ENCODE peak calls at places on chromosomes 6 and 20, in five cellular contexts. B is NB4; Q is BJ; S is activated T-cell treated with anti-CD3 and anti-CD28 coated beads, Interleukin-2, amount 50 U/mL, for 72 hours; H is GM04504. F is an unnamed sample.

GRCh38 chr6:133466666-133467065 is 225.5 kb downstream of the EYA4 start:
- DNase-seq in H (no peak), S (no peak), B (no peak), Q (no peak), F (no peak)

GRCh38 chr20:16595376-16595775 is 22.1 kb upstream of the KIF16B start:
- DNase-seq in S (no peak), Q (no peak), B (no peak), H (no peak), F (no peak)

GRCh38 chr6:71544028-71544427 is 255.4 kb downstream of the OGFRL1 start:
- DNase-seq in B (no peak), H (no peak), Q (peak), S (no peak), F (no peak)

GRCh38 chr20:51062065-51062464 is 39.2 kb upstream of the KCNG1 start:
- DNase-seq in Q (no peak), H (no peak), B (peak), S (peak), F (no peak)

GRCh38 chr6:47016236-47016635 is 25.9 kb downstream of the ADGRF1 start:
- DNase-seq in S (no peak), H (no peak), B (no peak), Q (no peak), F (no peak)

GRCh38 chr20:57661201-57662027 is 41.2 kb upstream of the ZBP1 start:
- DNase-seq in Q (no peak), H (no peak), B (no peak), S (no peak), F (no peak)

GRCh38 chr6:1604347-1604990 is 5.2 kb upstream of the FOXC1 start:
- DNase-seq in H (no peak), B (peak), S (peak), Q (no peak), F (no peak)

GRCh38 chr6:126812651-126813050 is 305.8 kb upstream of the RSPO3 start:
- DNase-seq in Q (no peak), S (no peak), H (no peak), B (peak), F (no peak)